ENCODE peak calls at places on chromosomes 7 and 10, in four cellular contexts. J is heart left ventricle, O is HCT116, N is ovary. X is an unnamed sample.

GRCh38 chr7:105487559-105488218 is 34.4 kb downstream of the PUS7 start:
- DNase-seq in O (no peak), J (no peak), N (no peak), X (no peak)

GRCh38 chr10:59709472-59710125 is at the start of gene SLC16A9:
- DNase-seq in J (peak; percentile 63), N (peak; percentile 87), O (peak; percentile 27), X (peak; percentile 69)

GRCh38 chr10:128661404-128662197 is 535.4 kb upstream of the MKI67 start:
- DNase-seq in J (no peak), N (no peak), O (no peak), X (no peak)

GRCh38 chr7:618539-619355 is 99.1 kb upstream of the PDGFA start:
- DNase-seq in N (no peak), J (no peak), O (no peak), X (peak; percentile 72)

GRCh38 chr7:134886353-134887057 is 99.8 kb upstream of the AGBL3 start:
- DNase-seq in O (no peak), J (peak; percentile 62), N (peak; percentile 74), X (no peak)

GRCh38 chr10:77421576-77421975 is 216.0 kb downstream of the KCNMA1 start:
- DNase-seq in J (no peak), O (no peak), N (no peak), X (no peak)

GRCh38 chr10:76302491-76302890 is 871.1 kb downstream of the LRMDA start:
- DNase-seq in J (no peak), O (no peak), N (no peak), X (no peak)

GRCh38 chr7:36889182-36889581 is 164.9 kb upstream of the AOAH start:
- DNase-seq in O (no peak), J (no peak), N (no peak), X (no peak)

GRCh38 chr7:133477786-133478185 is 224.9 kb downstream of the EXOC4 start:
- DNase-seq in O (no peak), N (no peak), J (no peak), X (no peak)

GRCh38 chr10:97149065-97149680 is 36.6 kb downstream of the SLIT1 start:
- DNase-seq in O (no peak), N (no peak), J (no peak), X (no peak)

GRCh38 chr10:49442863-49443262 is 47.0 kb upstream of the DRGX start:
- DNase-seq in J (no peak), O (no peak), N (no peak), X (no peak)

GRCh38 chr7:101882595-101883564 is 65.5 kb downstream of the CUX1 start:
- DNase-seq in N (peak; percentile 84), J (peak; percentile 85), O (peak; percentile 98), X (peak; percentile 85)

GRCh38 chr7:86747698-86748097 is 104.0 kb downstream of the GRM3 start:
- DNase-seq in J (no peak), O (no peak), N (no peak), X (no peak)

DNA sequence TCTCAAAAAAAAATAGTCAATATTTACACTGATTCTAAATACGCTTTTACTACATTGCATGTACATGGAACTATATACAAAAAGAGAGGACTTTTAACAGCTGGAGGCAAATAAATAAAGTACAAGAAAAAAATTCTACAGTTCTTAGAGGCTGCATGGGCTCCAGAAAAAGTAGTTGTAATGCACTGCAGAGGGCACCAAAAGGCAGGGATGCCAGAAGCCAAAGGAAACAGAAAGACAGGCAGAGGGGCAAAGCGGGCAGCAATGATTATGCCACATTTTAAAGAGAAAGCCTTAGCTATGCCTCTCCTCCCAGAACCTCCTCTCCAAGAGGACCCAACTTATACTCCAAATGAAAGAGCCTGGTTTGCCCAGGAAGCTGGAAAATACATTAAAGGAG is 11.6 kb upstream of the ADCK2 start:
- DNase-seq in N (no peak), J (no peak), O (no peak), X (peak; percentile 9)
- TF ChIP-seq CTCF in N (no peak), J (no peak), O (no peak), X (no peak)

GRCh38 chr10:110643670-110644597 is at the start of gene RBM20:
- DNase-seq in O (no peak), J (peak; percentile 82), N (no peak), X (peak; percentile 9)
- TF ChIP-seq POLR2A in O (no peak), J (peak; percentile 84), N (no peak), X (no peak)

DNA sequence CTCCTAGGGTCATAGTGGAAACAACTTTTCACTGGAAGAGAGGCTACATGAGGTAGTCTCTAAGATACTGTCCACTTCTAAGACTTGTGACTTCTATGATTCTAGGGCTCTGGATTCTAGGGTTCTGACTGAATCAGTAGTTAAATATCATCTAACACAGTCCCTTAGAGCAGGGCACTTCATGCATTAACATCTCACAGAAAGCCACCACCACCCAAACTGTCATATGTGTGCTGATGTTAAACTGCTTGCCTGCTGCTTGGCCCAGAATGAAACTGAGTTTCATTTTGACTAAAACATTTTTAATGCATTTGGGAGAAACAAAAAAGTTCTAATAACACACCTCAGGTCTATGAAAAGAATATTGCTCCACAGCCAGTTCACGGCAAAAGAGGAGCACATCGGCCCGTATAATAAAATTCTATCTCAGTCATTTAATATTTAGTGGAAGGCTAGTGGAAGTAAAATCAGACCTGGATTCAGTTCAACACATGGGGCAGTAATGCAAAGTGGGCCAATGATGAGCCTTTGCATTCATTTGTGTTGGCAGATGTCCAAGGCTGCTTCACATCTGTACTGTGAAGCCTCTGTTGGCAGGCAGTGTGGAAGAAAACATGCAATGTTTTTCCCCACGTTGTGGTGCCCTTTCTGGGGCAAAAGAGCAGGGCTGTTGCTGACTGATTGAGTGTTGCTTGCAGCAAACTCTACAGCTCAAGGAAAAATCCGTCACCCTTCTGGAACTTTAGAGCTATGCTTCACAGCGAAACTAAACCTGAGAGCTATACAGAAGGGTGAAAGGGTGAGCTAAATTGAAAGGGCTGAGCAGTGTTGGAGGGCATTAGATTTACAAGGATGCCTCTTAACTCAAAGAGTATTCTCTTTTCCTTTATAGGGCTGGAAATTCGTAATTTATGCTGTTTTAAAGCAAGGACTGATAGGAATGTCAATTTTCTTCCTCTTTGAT is 33.5 kb upstream of the AUTS2 start:
- DNase-seq in O (no peak), J (peak; percentile 29), N (peak; percentile 56), X (no peak)
- H3K27ac ChIP-seq in O (no peak overlapping the region), J (no peak overlapping the region), N (no peak overlapping the region), X (no peak overlapping the region)

DNA sequence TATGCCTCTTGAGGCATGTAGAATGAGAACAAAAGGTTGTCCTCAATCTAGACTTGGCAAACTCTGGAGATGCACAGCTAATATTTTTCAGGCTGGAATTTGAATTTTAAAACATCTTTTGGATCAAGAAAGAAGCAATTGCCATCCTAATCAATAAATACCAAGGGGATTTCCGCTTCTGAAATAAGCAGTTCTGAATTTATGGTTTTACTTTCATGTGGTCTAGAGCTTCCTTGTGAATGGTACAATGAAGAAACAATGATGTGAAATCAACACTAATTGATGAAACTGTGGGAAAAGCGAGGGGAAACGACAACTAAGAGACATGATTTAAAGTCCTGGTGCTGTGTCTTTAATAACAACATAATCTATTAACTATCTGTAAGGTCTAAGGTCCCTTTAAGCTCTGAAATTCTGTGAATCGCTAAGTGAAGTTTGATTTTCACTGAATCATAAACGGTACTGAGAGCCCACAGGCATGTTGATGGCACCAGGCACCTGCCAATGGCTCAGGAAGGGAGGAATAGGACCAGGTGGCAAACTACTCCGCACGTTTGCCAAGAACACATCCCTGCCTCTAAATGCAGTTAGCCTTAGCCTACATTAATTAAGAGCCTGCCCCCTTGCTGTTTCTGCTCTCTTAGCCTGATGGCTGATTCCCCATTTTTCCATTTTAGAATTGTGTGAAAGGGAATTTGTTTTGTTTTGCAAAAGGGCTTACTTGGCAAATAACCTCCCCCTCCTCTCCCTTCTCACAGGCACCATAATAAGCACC is 1202.9 kb downstream of the SORCS3 start:
- DNase-seq in N (no peak), J (no peak), O (no peak), X (no peak)
- TF ChIP-seq CTCF in N (no peak), J (no peak), O (no peak), X (no peak)

X was measured in transverse colon.